ENCODE peak calls at places on chromosomes 6 and 20, in seven cellular contexts. D is COR-L47; Z is activated naive CD8-positive, alpha-beta T cell treated with anti-CD3 and anti-CD28 coated beads, Interleukin-2, amount 10 ng/mL, durations not matched to agents 7 days and 5 days; G is astrocyte of the cerebellum; J is astrocyte of the spinal cord; I is nephron progenitor cell; S is Panc1. N is an unnamed sample.

GRCh38 chr6:170091000-170091638 is 199.8 kb downstream of the DLL1 start:
- DNase-seq in J (no peak), Z (no peak), I (no peak), S (no peak), D (no peak), G (no peak), N (no peak)

GRCh38 chr6:11366934-11367637 is 134.6 kb upstream of the NEDD9 start:
- DNase-seq in I (no peak), J (peak), D (no peak), S (no peak), Z (no peak), G (no peak), N (no peak)

GRCh38 chr6:132937466-132937906 is 123.1 kb downstream of the RPS12 start:
- DNase-seq in Z (no peak), J (peak), G (no peak), D (peak), I (peak), S (no peak), N (peak)

GRCh38 chr20:23205656-23206055 is 119.5 kb upstream of the CD93 start:
- DNase-seq in D (no peak), G (no peak), J (peak), S (no peak), I (peak), Z (no peak), N (no peak)

GRCh38 chr6:190596-191395 is 101.5 kb upstream of the DUSP22 start:
- DNase-seq in S (no peak), D (no peak), J (no peak), Z (no peak), G (no peak), I (peak), N (no peak)

GRCh38 chr20:49276201-49276894 is 1.5 kb downstream of the ZNFX1 start:
- DNase-seq in J (peak), I (no peak), G (peak), D (peak), Z (no peak), S (no peak), N (no peak)

GRCh38 chr20:42082611-42083010 is 464.4 kb upstream of the CHD6 start:
- DNase-seq in G (no peak), D (peak), I (no peak), Z (no peak), J (no peak), S (no peak), N (peak)

GRCh38 chr20:49501917-49502316 is 19.4 kb upstream of the KCNB1 start:
- DNase-seq in G (no peak), I (no peak), J (peak), Z (no peak), S (no peak), D (no peak), N (no peak)

GRCh38 chr20:49657118-49657901 is 56.4 kb downstream of the B4GALT5 start:
- DNase-seq in S (no peak), Z (no peak), I (no peak), D (no peak), J (peak), G (no peak), N (no peak)

GRCh38 chr20:19668406-19668805 is 89.7 kb upstream of the RIN2 start:
- DNase-seq in S (no peak), Z (no peak), J (no peak), D (no peak), I (no peak), G (no peak), N (no peak)

GRCh38 chr6:978937-979685 is 286.2 kb upstream of the EXOC2 start:
- DNase-seq in Z (no peak), S (no peak), I (no peak), D (no peak), G (no peak), J (peak), N (no peak)

GRCh38 chr6:56821005-56821432 is 133.9 kb upstream of the BEND6 start:
- DNase-seq in Z (no peak), S (no peak), D (no peak), G (no peak), I (no peak), J (no peak), N (no peak)

GRCh38 chr6:32580593-32580992 is 9.1 kb downstream of the HLA-DRB1 start:
- DNase-seq in S (no peak), I (no peak), J (no peak), Z (no peak), G (no peak), D (no peak), N (no peak)

GRCh38 chr6:14146459-14147096 is 29.0 kb downstream of the CD83 start:
- DNase-seq in D (no peak), I (peak), J (no peak), Z (no peak), S (no peak), G (no peak), N (no peak)

GRCh38 chr6:61867635-61868034 is 418.4 kb downstream of the KHDRBS2 start:
- DNase-seq in G (no peak), S (no peak), J (no peak), D (no peak), Z (no peak), I (no peak), N (no peak)

GRCh38 chr6:157264701-157265100 is 58.6 kb downstream of the TMEM242 start:
- DNase-seq in Z (peak), D (peak), G (no peak), J (peak), I (no peak), S (no peak), N (no peak)

GRCh38 chr6:3797231-3798200 is 46.0 kb upstream of the PXDC1 start:
- DNase-seq in J (peak), D (no peak), G (peak), Z (no peak), S (peak), I (no peak), N (no peak)

GRCh38 chr6:8940356-8940755 is 505.0 kb upstream of the SLC35B3 start:
- DNase-seq in I (no peak), Z (no peak), J (no peak), D (no peak), G (no peak), S (no peak), N (no peak)

GRCh38 chr6:166221040-166221439 is 53.4 kb upstream of the TBXT start:
- DNase-seq in D (no peak), I (no peak), Z (no peak), G (no peak), J (no peak), S (no peak), N (no peak)

GRCh38 chr6:41548098-41548840 is 2.1 kb downstream of the FOXP4 start:
- DNase-seq in D (no peak), S (no peak), I (no peak), Z (peak), J (no peak), G (no peak), N (no peak)

GRCh38 chr20:64050261-64051032 is 1.0 kb upstream of the SOX18 start:
- DNase-seq in I (no peak), J (no peak), D (no peak), G (no peak), S (no peak), Z (no peak), N (no peak)

GRCh38 chr6:149065658-149066556 is 251.6 kb upstream of the TAB2 start:
- DNase-seq in S (no peak), I (no peak), J (no peak), Z (peak), D (no peak), G (no peak), N (no peak)

GRCh38 chr6:157244780-157245179 is 78.5 kb downstream of the TMEM242 start:
- DNase-seq in D (no peak), S (no peak), I (no peak), G (no peak), J (no peak), Z (no peak), N (no peak)